ENCODE peak calls at places on chromosomes 4 and X, in seven cellular contexts. One of them, this sample, is unnamed.

GRCh38 chrX:51420610-51421009 is 75.8 kb downstream of the NUDT11 start:
- DNase-seq in hepatocyte: peak; percentile 71
- DNase-seq in CD8-positive, alpha-beta T cell: peak; percentile 23
- DNase-seq in left lung: no peak
- DNase-seq in tibial artery: no peak
- DNase-seq in neural progenitor cell: peak; percentile 60
- DNase-seq in IMR-90: peak; percentile 45
- DNase-seq in this sample: no peak

GRCh38 chr4:11741190-11741652 is 312.5 kb upstream of the HS3ST1 start:
- DNase-seq in left lung: no peak
- DNase-seq in IMR-90: peak; percentile 62
- DNase-seq in hepatocyte: no peak
- DNase-seq in tibial artery: no peak
- DNase-seq in neural progenitor cell: no peak
- DNase-seq in CD8-positive, alpha-beta T cell: no peak
- DNase-seq in this sample: no peak

GRCh38 chr4:124111922-124112321 is 600.6 kb downstream of the ANKRD50 start:
- DNase-seq in CD8-positive, alpha-beta T cell: no peak
- DNase-seq in neural progenitor cell: peak; percentile 74
- DNase-seq in IMR-90: peak; percentile 87
- DNase-seq in hepatocyte: peak; percentile 71
- DNase-seq in tibial artery: no peak
- DNase-seq in left lung: no peak
- DNase-seq in this sample: no peak

GRCh38 chr4:185238261-185238681 is 28.9 kb downstream of the SNX25 start:
- DNase-seq in tibial artery: no peak
- DNase-seq in IMR-90: peak; percentile 84
- DNase-seq in hepatocyte: no peak
- DNase-seq in CD8-positive, alpha-beta T cell: no peak
- DNase-seq in left lung: no peak
- DNase-seq in neural progenitor cell: no peak
- DNase-seq in this sample: no peak

GRCh38 chr4:187236491-187236890 is 512.8 kb upstream of the FAT1 start:
- DNase-seq in left lung: no peak
- DNase-seq in neural progenitor cell: no peak
- DNase-seq in tibial artery: no peak
- DNase-seq in IMR-90: peak; percentile 84
- DNase-seq in hepatocyte: peak; percentile 46
- DNase-seq in CD8-positive, alpha-beta T cell: no peak
- DNase-seq in this sample: no peak

GRCh38 chr4:141329174-141329569 is 108.5 kb downstream of the ZNF330 start:
- DNase-seq in neural progenitor cell: no peak
- DNase-seq in CD8-positive, alpha-beta T cell: no peak
- DNase-seq in tibial artery: no peak
- DNase-seq in left lung: no peak
- DNase-seq in IMR-90: peak; percentile 80
- DNase-seq in hepatocyte: no peak
- DNase-seq in this sample: no peak

GRCh38 chrX:115487608-115488007 is 73.4 kb upstream of the PLS3 start:
- DNase-seq in hepatocyte: no peak
- DNase-seq in CD8-positive, alpha-beta T cell: no peak
- DNase-seq in neural progenitor cell: no peak
- DNase-seq in left lung: no peak
- DNase-seq in IMR-90: no peak
- DNase-seq in tibial artery: no peak
- DNase-seq in this sample: no peak

GRCh38 chr4:75087865-75088264 is 154.9 kb downstream of the PARM1 start:
- DNase-seq in hepatocyte: no peak
- DNase-seq in CD8-positive, alpha-beta T cell: no peak
- DNase-seq in IMR-90: no peak
- DNase-seq in left lung: no peak
- DNase-seq in neural progenitor cell: no peak
- DNase-seq in tibial artery: no peak
- DNase-seq in this sample: no peak

GRCh38 chr4:85744950-85745349 is 270.0 kb downstream of the ARHGAP24 start:
- DNase-seq in neural progenitor cell: no peak
- DNase-seq in hepatocyte: peak; percentile 23
- DNase-seq in CD8-positive, alpha-beta T cell: no peak
- DNase-seq in IMR-90: no peak
- DNase-seq in tibial artery: no peak
- DNase-seq in left lung: no peak
- DNase-seq in this sample: no peak

GRCh38 chr4:185204238-185204910 is 574 bp upstream of the CFAP97 start:
- DNase-seq in hepatocyte: no peak
- DNase-seq in tibial artery: no peak
- DNase-seq in CD8-positive, alpha-beta T cell: no peak
- DNase-seq in left lung: no peak
- DNase-seq in neural progenitor cell: no peak
- DNase-seq in IMR-90: peak; percentile 21
- DNase-seq in this sample: no peak

GRCh38 chr4:148225639-148226038 is 216.6 kb downstream of the NR3C2 start:
- DNase-seq in CD8-positive, alpha-beta T cell: no peak
- DNase-seq in tibial artery: no peak
- DNase-seq in hepatocyte: no peak
- DNase-seq in left lung: no peak
- DNase-seq in IMR-90: peak; percentile 2
- DNase-seq in neural progenitor cell: no peak
- DNase-seq in this sample: no peak

GRCh38 chr4:147195386-147195785 is 249.7 kb upstream of the TTC29 start:
- DNase-seq in hepatocyte: no peak
- DNase-seq in CD8-positive, alpha-beta T cell: no peak
- DNase-seq in left lung: no peak
- DNase-seq in IMR-90: peak; percentile 58
- DNase-seq in tibial artery: no peak
- DNase-seq in neural progenitor cell: no peak
- DNase-seq in this sample: no peak

GRCh38 chr4:120561648-120562047 is 360.9 kb downstream of the PRDM5 start:
- DNase-seq in left lung: no peak
- DNase-seq in neural progenitor cell: peak; percentile 59
- DNase-seq in IMR-90: no peak
- DNase-seq in CD8-positive, alpha-beta T cell: no peak
- DNase-seq in hepatocyte: peak; percentile 11
- DNase-seq in tibial artery: no peak
- DNase-seq in this sample: no peak

GRCh38 chr4:108900018-108900417 is 137.2 kb upstream of the ETNPPL start:
- DNase-seq in IMR-90: no peak
- DNase-seq in hepatocyte: no peak
- DNase-seq in CD8-positive, alpha-beta T cell: no peak
- DNase-seq in left lung: no peak
- DNase-seq in tibial artery: no peak
- DNase-seq in neural progenitor cell: peak; percentile 53
- DNase-seq in this sample: no peak

GRCh38 chr4:72394264-72394663 is 174.8 kb downstream of the ADAMTS3 start:
- DNase-seq in IMR-90: peak; percentile 19
- DNase-seq in tibial artery: no peak
- DNase-seq in neural progenitor cell: peak; percentile 9
- DNase-seq in hepatocyte: no peak
- DNase-seq in left lung: no peak
- DNase-seq in CD8-positive, alpha-beta T cell: no peak
- DNase-seq in this sample: no peak

GRCh38 chr4:72397314-72397713 is 171.7 kb downstream of the ADAMTS3 start:
- DNase-seq in left lung: peak; percentile 53
- DNase-seq in IMR-90: no peak
- DNase-seq in hepatocyte: peak; percentile 11
- DNase-seq in tibial artery: no peak
- DNase-seq in neural progenitor cell: no peak
- DNase-seq in CD8-positive, alpha-beta T cell: no peak
- DNase-seq in this sample: no peak
- H3K4me3 ChIP-seq in left lung: no peak overlapping the region
- H3K4me3 ChIP-seq in IMR-90: no peak overlapping the region
- H3K4me3 ChIP-seq in hepatocyte: no peak overlapping the region
- H3K4me3 ChIP-seq in tibial artery: no peak overlapping the region
- H3K4me3 ChIP-seq in neural progenitor cell: no peak overlapping the region
- H3K4me3 ChIP-seq in CD8-positive, alpha-beta T cell: no peak overlapping the region
- H3K4me3 ChIP-seq in this sample: no peak overlapping the region

GRCh38 chr4:137540356-137540755 is 8.1 kb upstream of the PCDH18 start:
- DNase-seq in left lung: no peak
- DNase-seq in neural progenitor cell: no peak
- DNase-seq in hepatocyte: no peak
- DNase-seq in tibial artery: no peak
- DNase-seq in IMR-90: no peak
- DNase-seq in CD8-positive, alpha-beta T cell: no peak
- DNase-seq in this sample: no peak

GRCh38 chr4:137543650-137544049 is 11.4 kb upstream of the PCDH18 start:
- DNase-seq in CD8-positive, alpha-beta T cell: no peak
- DNase-seq in left lung: no peak
- DNase-seq in tibial artery: no peak
- DNase-seq in hepatocyte: no peak
- DNase-seq in neural progenitor cell: no peak
- DNase-seq in IMR-90: no peak
- DNase-seq in this sample: no peak

GRCh38 chr4:137541181-137541580 is 8.9 kb upstream of the PCDH18 start:
- DNase-seq in IMR-90: no peak
- DNase-seq in neural progenitor cell: no peak
- DNase-seq in CD8-positive, alpha-beta T cell: no peak
- DNase-seq in tibial artery: no peak
- DNase-seq in hepatocyte: no peak
- DNase-seq in left lung: no peak
- DNase-seq in this sample: no peak

GRCh38 chr4:137543198-137543597 is 10.9 kb upstream of the PCDH18 start:
- DNase-seq in CD8-positive, alpha-beta T cell: no peak
- DNase-seq in neural progenitor cell: peak; percentile 85
- DNase-seq in tibial artery: no peak
- DNase-seq in left lung: no peak
- DNase-seq in IMR-90: no peak
- DNase-seq in hepatocyte: no peak
- DNase-seq in this sample: no peak

DNA sequence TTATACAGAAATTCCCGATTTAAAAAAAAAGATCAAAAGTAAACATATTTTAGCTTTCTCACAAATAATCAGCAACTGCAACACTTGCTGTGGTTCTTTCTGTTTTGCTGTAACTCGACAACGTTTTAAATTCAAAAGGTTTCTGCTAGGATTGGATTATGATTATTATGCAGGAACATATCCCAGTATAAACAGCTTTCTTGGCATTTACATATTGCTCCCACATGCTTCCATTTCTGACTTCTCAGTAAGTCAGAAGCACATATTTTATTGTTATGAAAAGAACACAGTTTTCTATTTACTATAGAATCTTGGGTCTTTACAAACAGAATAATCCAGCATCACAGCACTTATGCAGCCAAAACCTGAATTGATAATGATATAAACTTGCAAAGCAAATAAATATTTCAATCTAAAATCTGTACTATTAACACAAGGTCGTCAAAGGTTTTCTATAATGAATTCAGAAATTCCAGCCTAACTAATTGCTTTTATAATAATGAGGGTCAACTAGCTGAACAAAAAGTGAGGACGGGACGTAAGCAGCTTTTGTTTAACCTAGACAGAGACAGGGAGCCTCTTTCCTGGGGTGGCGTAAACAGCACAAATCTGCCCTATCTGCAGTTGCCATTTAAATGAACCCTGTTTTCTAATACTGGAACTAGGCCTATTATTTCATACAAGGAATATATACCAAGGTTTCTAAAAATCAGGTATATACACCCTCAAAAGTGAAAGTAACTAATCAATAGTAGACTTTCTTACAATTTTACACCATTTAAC is 9.8 kb upstream of the PCDH18 start:
- DNase-seq in left lung: no peak
- DNase-seq in neural progenitor cell: peak; percentile 53
- DNase-seq in tibial artery: no peak
- DNase-seq in CD8-positive, alpha-beta T cell: no peak
- DNase-seq in hepatocyte: no peak
- DNase-seq in IMR-90: no peak
- DNase-seq in this sample: no peak
- H3K4me3 ChIP-seq in left lung: no peak overlapping the region
- H3K4me3 ChIP-seq in neural progenitor cell: peak overlapping the region; percentile 33
- H3K4me3 ChIP-seq in tibial artery: peak overlapping the region; percentile 24
- H3K4me3 ChIP-seq in CD8-positive, alpha-beta T cell: no peak overlapping the region
- H3K4me3 ChIP-seq in hepatocyte: no peak overlapping the region
- H3K4me3 ChIP-seq in IMR-90: no peak overlapping the region
- H3K4me3 ChIP-seq in this sample: peak overlapping the region; percentile 59

GRCh38 chr4:73459048-73459421 is 22.5 kb upstream of the AFM start:
- DNase-seq in hepatocyte: no peak
- DNase-seq in CD8-positive, alpha-beta T cell: no peak
- DNase-seq in tibial artery: no peak
- DNase-seq in neural progenitor cell: no peak
- DNase-seq in left lung: no peak
- DNase-seq in IMR-90: no peak
- DNase-seq in this sample: no peak

GRCh38 chr4:73454920-73455319 is 18.9 kb downstream of the AFP start:
- DNase-seq in tibial artery: no peak
- DNase-seq in hepatocyte: no peak
- DNase-seq in IMR-90: no peak
- DNase-seq in CD8-positive, alpha-beta T cell: no peak
- DNase-seq in neural progenitor cell: no peak
- DNase-seq in left lung: no peak
- DNase-seq in this sample: no peak

GRCh38 chr4:73460913-73461522 is 20.5 kb upstream of the AFM start:
- DNase-seq in hepatocyte: no peak
- DNase-seq in IMR-90: no peak
- DNase-seq in tibial artery: no peak
- DNase-seq in CD8-positive, alpha-beta T cell: no peak
- DNase-seq in left lung: no peak
- DNase-seq in neural progenitor cell: no peak
- DNase-seq in this sample: no peak

GRCh38 chr4:73456177-73457022 is 20.4 kb downstream of the AFP start:
- DNase-seq in left lung: no peak
- DNase-seq in CD8-positive, alpha-beta T cell: no peak
- DNase-seq in IMR-90: no peak
- DNase-seq in tibial artery: no peak
- DNase-seq in neural progenitor cell: no peak
- DNase-seq in hepatocyte: no peak
- DNase-seq in this sample: no peak

DNA sequence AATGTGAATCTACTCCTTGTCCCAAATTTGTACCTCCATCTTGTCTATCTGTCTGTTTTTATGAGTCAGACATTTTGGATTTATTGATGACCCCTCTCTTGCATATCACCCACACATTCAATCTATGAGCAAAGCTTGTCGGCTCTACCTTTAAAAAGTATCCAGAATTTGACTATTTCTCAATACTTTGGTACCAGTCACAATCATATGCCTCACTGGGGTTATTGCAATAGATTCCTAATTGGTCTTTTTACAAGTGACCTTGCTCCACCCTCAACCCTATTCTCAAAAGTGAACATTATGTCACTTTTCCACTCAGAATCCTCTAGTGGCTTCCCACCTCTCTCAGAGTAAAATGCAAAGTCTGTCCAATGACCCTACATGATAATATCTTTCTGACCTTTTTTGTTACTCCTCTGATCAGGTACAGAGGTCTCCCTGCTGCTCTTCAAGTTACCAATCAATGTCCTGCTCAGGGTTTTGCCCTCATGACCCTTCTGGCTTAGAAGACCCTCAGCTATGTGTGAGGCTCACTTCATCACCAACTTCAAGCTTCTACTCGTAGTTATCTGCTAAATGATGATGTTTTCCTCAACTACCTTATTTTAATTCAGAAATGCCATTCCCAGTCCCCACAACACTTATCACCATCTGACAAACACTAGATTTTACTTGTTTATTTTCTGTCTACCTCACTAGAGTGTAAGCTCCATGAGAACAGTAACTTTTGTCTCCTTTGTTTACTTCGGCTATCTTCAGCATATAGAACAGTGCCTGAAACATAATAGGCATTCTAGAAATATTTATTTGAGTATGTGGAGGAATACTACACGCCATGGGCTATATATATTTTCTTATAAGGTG is 22.4 kb downstream of the AFP start:
- DNase-seq in CD8-positive, alpha-beta T cell: no peak
- DNase-seq in tibial artery: no peak
- DNase-seq in hepatocyte: no peak
- DNase-seq in IMR-90: no peak
- DNase-seq in left lung: no peak
- DNase-seq in neural progenitor cell: no peak
- DNase-seq in this sample: no peak
- H3K4me3 ChIP-seq in CD8-positive, alpha-beta T cell: no peak overlapping the region
- H3K4me3 ChIP-seq in tibial artery: no peak overlapping the region
- H3K4me3 ChIP-seq in hepatocyte: no peak overlapping the region
- H3K4me3 ChIP-seq in IMR-90: no peak overlapping the region
- H3K4me3 ChIP-seq in left lung: no peak overlapping the region
- H3K4me3 ChIP-seq in neural progenitor cell: no peak overlapping the region
- H3K4me3 ChIP-seq in this sample: no peak overlapping the region

GRCh38 chr4:24328300-24328699 is 256.1 kb downstream of the DHX15 start:
- DNase-seq in IMR-90: no peak
- DNase-seq in tibial artery: no peak
- DNase-seq in CD8-positive, alpha-beta T cell: no peak
- DNase-seq in hepatocyte: no peak
- DNase-seq in left lung: no peak
- DNase-seq in neural progenitor cell: no peak
- DNase-seq in this sample: no peak
- H3K4me3 ChIP-seq in IMR-90: no peak overlapping the region
- H3K4me3 ChIP-seq in tibial artery: no peak overlapping the region
- H3K4me3 ChIP-seq in CD8-positive, alpha-beta T cell: no peak overlapping the region
- H3K4me3 ChIP-seq in hepatocyte: no peak overlapping the region
- H3K4me3 ChIP-seq in left lung: no peak overlapping the region
- H3K4me3 ChIP-seq in neural progenitor cell: peak overlapping the region; percentile 25
- H3K4me3 ChIP-seq in this sample: no peak overlapping the region

This sample was measured in coronary artery.